ENCODE peak calls at places on chromosomes 6 and 20, in six cellular contexts. Q is GM12892, B is HepG2, L is GM12878, S is H1, E is K562. U is an unnamed sample.
A peak's percentile ranks its signal among the peaks of the same experiment; 100 is the strongest.

GRCh38 chr6:107244082-107244741 is 128.9 kb upstream of the BEND3 start:
- DNase-seq in L (no peak), Q (no peak), B (no peak), E (no peak), S (no peak), U (no peak)

GRCh38 chr20:44109951-44110361 is 77.0 kb downstream of the JPH2 start:
- DNase-seq in S (no peak), Q (no peak), E (peak; percentile 42), L (no peak), B (no peak), U (no peak)

GRCh38 chr6:170420264-170420663 is 113.7 kb downstream of the FAM120B start:
- DNase-seq in S (no peak), L (no peak), B (no peak), Q (no peak), E (no peak), U (no peak)

GRCh38 chr6:39801456-39802251 is 9.5 kb downstream of the DAAM2 start:
- DNase-seq in B (peak; percentile 78), S (no peak), Q (no peak), L (no peak), E (no peak), U (no peak)

GRCh38 chr6:7841781-7842468 is 68.7 kb downstream of the TXNDC5 start:
- DNase-seq in Q (no peak), S (no peak), E (no peak), B (no peak), L (no peak), U (no peak)

GRCh38 chr6:156689656-156690055 is 87.5 kb upstream of the ARID1B start:
- DNase-seq in E (no peak), S (no peak), Q (no peak), L (no peak), B (no peak), U (no peak)

GRCh38 chr6:84728602-84729001 is 35.8 kb downstream of the TBX18 start:
- DNase-seq in Q (no peak), L (no peak), E (peak; percentile 33), B (peak; percentile 5), S (no peak), U (no peak)

GRCh38 chr6:157520986-157521664 is 140.1 kb downstream of the ZDHHC14 start:
- DNase-seq in L (no peak), B (no peak), Q (no peak), E (no peak), S (no peak), U (no peak)

GRCh38 chr6:106064766-106065165 is 21.4 kb upstream of the PRDM1 start:
- DNase-seq in Q (no peak), L (no peak), S (no peak), E (no peak), B (no peak), U (no peak)

GRCh38 chr20:8647868-8648495 is 420.9 kb upstream of the PLCB4 start:
- DNase-seq in B (no peak), E (no peak), Q (no peak), S (no peak), L (no peak), U (no peak)

GRCh38 chr6:76644231-76644630 is 571.8 kb upstream of the IMPG1 start:
- DNase-seq in L (no peak), B (no peak), S (no peak), E (no peak), Q (no peak), U (no peak)

GRCh38 chr20:20713244-20713765 is 861 bp upstream of the RALGAPA2 start:
- DNase-seq in E (no peak), L (no peak), S (no peak), B (peak; percentile 22), Q (no peak), U (no peak)

GRCh38 chr20:17822540-17823155 is 122.9 kb downstream of the BANF2 start:
- DNase-seq in E (no peak), L (no peak), S (no peak), B (no peak), Q (no peak), U (no peak)

GRCh38 chr20:57316795-57317201 is 12.8 kb upstream of the SPO11 start:
- DNase-seq in B (no peak), E (no peak), S (no peak), Q (no peak), L (no peak), U (no peak)

GRCh38 chr6:3693879-3694278 is 57.6 kb downstream of the PXDC1 start:
- DNase-seq in S (no peak), E (no peak), L (no peak), Q (no peak), B (no peak), U (no peak)

GRCh38 chr6:115908906-115909559 is 151.7 kb downstream of the FRK start:
- DNase-seq in Q (no peak), B (no peak), S (no peak), L (no peak), E (no peak), U (no peak)

GRCh38 chr20:58033026-58033536 is 195.4 kb downstream of the ANKRD60 start:
- DNase-seq in E (no peak), Q (no peak), L (no peak), B (no peak), S (no peak), U (no peak)

GRCh38 chr6:50093938-50094272 is 44.2 kb upstream of the DEFB112 start:
- DNase-seq in S (no peak), B (peak; percentile 66), L (no peak), E (no peak), Q (no peak), U (no peak)

GRCh38 chr6:13544454-13545186 is 29.8 kb upstream of the SIRT5 start:
- DNase-seq in B (no peak), Q (no peak), E (no peak), S (no peak), L (no peak), U (no peak)

GRCh38 chr6:30890646-30891449 is 6.5 kb downstream of the DDR1 start:
- DNase-seq in E (no peak), S (no peak), Q (no peak), B (no peak), L (no peak), U (no peak)

GRCh38 chr6:91341473-91341872 is 754.6 kb upstream of the MAP3K7 start:
- DNase-seq in B (no peak), Q (no peak), S (no peak), L (no peak), E (no peak), U (no peak)

GRCh38 chr20:41133709-41134361 is 3.5 kb upstream of the PLCG1 start:
- DNase-seq in B (no peak), Q (peak; percentile 67), L (peak; percentile 94), E (peak; percentile 76), S (no peak), U (peak; percentile 55)

GRCh38 chr6:137646506-137646905 is 152.3 kb upstream of the OLIG3 start:
- DNase-seq in Q (no peak), L (no peak), S (no peak), E (no peak), B (no peak), U (no peak)

GRCh38 chr6:44976677-44977405 is 351.3 kb upstream of the RUNX2 start:
- DNase-seq in Q (no peak), E (no peak), L (peak; percentile 26), S (no peak), B (no peak), U (no peak)

GRCh38 chr6:166958926-166959861 is 2.8 kb upstream of the RNASET2 start:
- DNase-seq in E (no peak), Q (no peak), L (no peak), B (peak; percentile 75), S (no peak), U (no peak)
- TF ChIP-seq POLR2AphosphoS5 in E (no peak), Q (peak; percentile 60), L (no peak), B (peak; percentile 57), S (no peak), U (peak; percentile 52)

DNA sequence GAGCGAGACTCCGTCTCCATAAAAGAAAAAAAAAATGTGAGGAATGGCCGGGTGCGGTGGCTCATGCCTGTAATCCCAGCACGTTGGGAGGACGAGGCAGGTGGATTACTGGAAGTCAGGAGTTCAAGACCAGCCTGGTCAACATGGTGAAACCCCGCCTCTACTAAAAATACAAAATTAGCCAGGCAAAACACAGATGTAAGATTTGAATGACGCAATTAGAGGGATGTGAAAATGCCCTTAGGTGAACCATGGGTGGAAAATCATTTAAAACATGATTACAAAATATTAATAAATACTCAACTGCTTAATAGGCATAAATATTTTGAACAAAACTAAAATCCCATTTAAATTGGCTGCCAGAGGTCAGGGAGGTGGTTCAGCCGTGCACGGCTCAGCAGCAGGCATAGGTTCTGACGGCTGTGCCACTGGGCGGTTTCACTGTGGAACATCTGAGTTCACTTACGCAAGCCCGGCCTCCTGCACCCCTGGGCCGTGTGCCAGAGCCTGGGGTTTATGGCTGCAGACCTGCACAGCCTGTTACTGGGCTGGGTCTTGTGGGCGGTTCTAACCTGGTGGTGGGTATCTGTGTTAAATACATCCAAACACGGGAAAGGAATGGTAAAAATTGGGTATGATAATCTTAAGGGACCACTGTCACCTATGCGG is 21.1 kb downstream of the COL9A3 start:
- DNase-seq in E (no peak), L (no peak), S (no peak), Q (no peak), B (peak; percentile 68), U (no peak)
- TF ChIP-seq TAF1 in E (no peak), L (no peak), S (no peak), Q (no peak), B (no peak), U (no peak)

DNA sequence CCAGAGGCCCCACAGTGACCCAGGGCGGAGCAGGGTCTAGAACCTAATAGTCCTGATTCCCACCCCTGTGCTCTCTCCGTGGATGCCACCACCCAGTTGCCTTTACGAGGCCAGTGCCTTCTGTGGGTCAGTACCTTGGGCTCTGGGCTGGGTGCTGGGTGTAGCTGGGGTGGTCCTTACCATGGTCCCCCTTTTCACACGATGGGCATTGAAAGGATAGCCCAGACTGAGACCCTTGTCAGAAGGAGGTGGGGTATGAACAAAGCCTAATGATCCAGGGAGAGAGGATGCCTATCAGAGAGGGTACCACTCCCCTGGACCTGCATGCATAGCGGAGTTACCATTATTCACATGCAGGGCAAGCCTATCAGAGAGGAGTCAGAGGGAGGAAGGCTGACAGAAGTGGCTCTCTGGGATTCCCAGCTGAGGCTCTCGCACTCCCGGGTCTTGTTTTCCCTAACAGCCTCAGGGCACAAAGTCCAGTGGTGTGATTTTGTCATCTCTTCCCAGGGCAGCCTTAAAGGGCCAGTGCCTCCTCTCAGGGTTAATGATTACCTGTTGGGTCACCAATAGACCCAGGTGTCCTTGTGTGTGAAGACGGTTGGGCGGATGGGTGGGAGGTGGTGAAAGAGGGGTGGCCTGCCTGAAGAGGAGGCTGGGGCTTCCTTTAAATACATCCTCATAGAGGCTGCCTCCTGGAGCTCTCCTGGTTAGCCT is 36.2 kb downstream of the VEGFA start:
- DNase-seq in S (no peak), Q (no peak), B (peak; percentile 98), L (no peak), E (no peak), U (no peak)
- TF ChIP-seq POLR2A in S (no peak), Q (no peak), B (peak; percentile 80), L (no peak), E (no peak), U (no peak)

GRCh38 chr20:36374995-36375394 is 68.9 kb downstream of the DLGAP4 start:
- DNase-seq in Q (no peak), E (no peak), S (no peak), L (no peak), B (no peak), U (no peak)
- TF ChIP-seq POLR2AphosphoS5 in Q (no peak), E (no peak), S (no peak), L (no peak), B (no peak), U (no peak)

GRCh38 chr6:143136647-143137046 is 76.0 kb downstream of the AIG1 start:
- DNase-seq in E (no peak), S (no peak), Q (no peak), B (no peak), L (no peak), U (no peak)
- TF ChIP-seq TAF1 in E (no peak), S (no peak), Q (no peak), B (no peak), L (no peak), U (no peak)